ENCODE peak calls at places on chromosomes 2 and 18, in four cellular contexts. O, J, R and I are unnamed samples.

GRCh38 chr2:170596576-170596975 is 118.6 kb upstream of the SP5 start:
- DNase-seq in O (no peak), R (no peak), J (no peak), I (no peak)

GRCh38 chr18:25921677-25922421 is 168.6 kb downstream of the SS18 start:
- DNase-seq in R (no peak), J (no peak), O (peak), I (no peak)

GRCh38 chr2:68193774-68194372 is 36.2 kb downstream of the PNO1 start:
- DNase-seq in R (no peak), O (peak), J (no peak), I (no peak)

GRCh38 chr2:109402980-109403840 is 210.6 kb downstream of the SEPTIN10 start:
- DNase-seq in R (no peak), J (no peak), O (no peak), I (no peak)

GRCh38 chr2:183614797-183615429 is 490.7 kb downstream of the NUP35 start:
- DNase-seq in O (no peak), J (no peak), R (no peak), I (no peak)

GRCh38 chr2:102975996-102976636 is 214.3 kb downstream of the TMEM182 start:
- DNase-seq in O (no peak), R (no peak), J (no peak), I (no peak)

GRCh38 chr2:179861027-179861776 is at the start of gene ZNF385B:
- DNase-seq in J (peak), O (peak), R (no peak), I (peak)

GRCh38 chr18:26948703-26949102 is 83.2 kb upstream of the AQP4 start:
- DNase-seq in O (no peak), R (no peak), J (no peak), I (no peak)

GRCh38 chr2:215410932-215411285 is 25.0 kb downstream of the FN1 start:
- DNase-seq in J (no peak), R (no peak), O (peak), I (no peak)

GRCh38 chr2:238597638-238598528 is 171.2 kb downstream of the ASB1 start:
- DNase-seq in O (no peak), J (no peak), R (no peak), I (no peak)

GRCh38 chr18:36461551-36461987 is 164.1 kb downstream of the FHOD3 start:
- DNase-seq in J (no peak), R (no peak), O (no peak), I (no peak)

GRCh38 chr2:147327636-147328035 is 517.2 kb upstream of the ACVR2A start:
- DNase-seq in J (no peak), R (no peak), O (peak), I (no peak)

GRCh38 chr18:23735021-23735464 is 45.8 kb downstream of the LAMA3 start:
- DNase-seq in O (peak), J (no peak), R (no peak), I (no peak)

GRCh38 chr18:48914581-48915251 is 36.0 kb downstream of the SMAD7 start:
- DNase-seq in R (no peak), J (no peak), O (no peak), I (peak)

GRCh38 chr2:29689666-29690065 is 231.7 kb downstream of the ALK start:
- DNase-seq in R (no peak), J (no peak), O (no peak), I (no peak)

GRCh38 chr18:58392336-58393000 is 236.4 kb downstream of the ALPK2 start:
- DNase-seq in R (no peak), J (no peak), O (peak), I (no peak)

GRCh38 chr2:143903172-143903856 is 616.6 kb downstream of the ZEB2 start:
- DNase-seq in J (no peak), R (no peak), O (no peak), I (no peak)

GRCh38 chr18:362914-363295 is 95.1 kb upstream of the THOC1 start:
- DNase-seq in O (peak), J (no peak), R (no peak), I (no peak)

GRCh38 chr18:9237982-9238381 is 96.6 kb upstream of the TWSG1 start:
- DNase-seq in O (no peak), J (no peak), R (no peak), I (no peak)

GRCh38 chr18:33577688-33578370 is at the start of gene ASXL3:
- DNase-seq in R (no peak), J (peak), O (peak), I (peak)

GRCh38 chr18:46319793-46320192 is 215.6 kb downstream of the HAUS1 start:
- DNase-seq in R (no peak), J (no peak), O (no peak), I (no peak)

GRCh38 chr2:70403267-70404053 is 101.6 kb upstream of the FAM136A start:
- DNase-seq in O (no peak), R (no peak), J (no peak), I (no peak)

GRCh38 chr18:58468191-58468590 is 160.7 kb downstream of the ALPK2 start:
- DNase-seq in J (no peak), O (no peak), R (no peak), I (no peak)

GRCh38 chr18:49565656-49566055 is 3.8 kb downstream of the LIPG start:
- DNase-seq in R (no peak), J (no peak), O (peak), I (no peak)

GRCh38 chr2:79717364-79718007 is 204.6 kb downstream of the CTNNA2 start:
- DNase-seq in J (no peak), R (no peak), O (peak), I (no peak)

GRCh38 chr2:112151275-112151674 is 13.1 kb downstream of the FBLN7 start:
- DNase-seq in R (no peak), O (no peak), J (no peak), I (peak)

GRCh38 chr2:128317186-128317897 is 1.3 kb downstream of the HS6ST1 start:
- DNase-seq in J (peak), R (no peak), O (no peak), I (peak)

GRCh38 chr18:63216497-63216896 is 103.1 kb downstream of the BCL2 start:
- DNase-seq in R (no peak), J (no peak), O (no peak), I (no peak)

GRCh38 chr2:127932199-127932877 is 46.6 kb upstream of the AMMECR1L start:
- DNase-seq in R (no peak), J (no peak), O (peak), I (no peak)

GRCh38 chr2:127048969-127049897 is 57.7 kb downstream of the BIN1 start:
- DNase-seq in J (peak), R (no peak), O (no peak), I (peak)

GRCh38 chr2:26904839-26905238 is 56.9 kb downstream of the DPYSL5 start:
- DNase-seq in O (no peak), R (no peak), J (no peak), I (no peak)

GRCh38 chr2:106886916-106887758 is 1.2 kb upstream of the ST6GAL2 start:
- DNase-seq in O (peak), R (no peak), J (peak), I (peak)

GRCh38 chr18:43665239-43665788 is 388.0 kb upstream of the SYT4 start:
- DNase-seq in R (no peak), O (peak), J (no peak), I (no peak)

GRCh38 chr18:66124394-66124793 is 373.6 kb downstream of the CDH7 start:
- DNase-seq in O (no peak), J (no peak), R (no peak), I (no peak)
- TF ChIP-seq CTCF in O (no peak), J (no peak), R (no peak), I (peak)

GRCh38 chr2:42770288-42771131 is 6.6 kb upstream of the OXER1 start:
- DNase-seq in J (no peak), R (no peak), O (peak), I (no peak)
- TF ChIP-seq CTCF in J (no peak), R (no peak), O (peak), I (peak)

GRCh38 chr2:53209679-53210473 is 557.7 kb upstream of the CHAC2 start:
- DNase-seq in J (no peak), R (no peak), O (no peak), I (no peak)

GRCh38 chr2:53211201-53211774 is 556.3 kb upstream of the CHAC2 start:
- DNase-seq in O (no peak), J (no peak), R (no peak), I (no peak)

GRCh38 chr2:53208815-53209214 is 558.8 kb upstream of the CHAC2 start:
- DNase-seq in J (no peak), R (no peak), O (no peak), I (no peak)

GRCh38 chr2:53210538-53210937 is 557.1 kb upstream of the CHAC2 start:
- DNase-seq in R (no peak), O (no peak), J (no peak), I (no peak)
- TF ChIP-seq CTCF in R (no peak), O (peak), J (no peak), I (peak)

GRCh38 chr2:137161250-137161649 is 395.9 kb downstream of the THSD7B start:
- DNase-seq in O (no peak), R (no peak), J (no peak), I (no peak)
- TF ChIP-seq CTCF in O (no peak), R (no peak), J (no peak), I (no peak)

GRCh38 chr2:181655519-181655918 is 1.4 kb downstream of the CERKL start:
- DNase-seq in O (no peak), J (no peak), R (no peak), I (no peak)
- TF ChIP-seq CTCF in O (no peak), J (no peak), R (no peak), I (no peak)